ENCODE peak calls at places on chromosomes 12 and 14, in four cellular contexts. V, A, O and M are unnamed samples.

GRCh38 chr12:51341259-51342007 is 5.0 kb downstream of the CELA1 start:
- DNase-seq in V (peak; percentile 72), A (peak; percentile 20), O (peak; percentile 70), M (peak; percentile 41)

GRCh38 chr14:78172428-78172827 is 2.3 kb downstream of the NRXN3 start:
- DNase-seq in O (no peak), V (no peak), A (no peak), M (no peak)

GRCh38 chr14:85907536-85907935 is 377.6 kb downstream of the FLRT2 start:
- DNase-seq in O (peak; percentile 1), A (no peak), V (no peak), M (no peak)

GRCh38 chr14:59246566-59246965 is 58.1 kb downstream of the DAAM1 start:
- DNase-seq in V (no peak), O (no peak), A (no peak), M (no peak)

GRCh38 chr12:15772405-15773018 is 16.7 kb downstream of the EPS8 start:
- DNase-seq in O (no peak), V (no peak), A (no peak), M (no peak)

GRCh38 chr12:23770202-23770938 is 179.1 kb downstream of the SOX5 start:
- DNase-seq in V (no peak), O (no peak), A (no peak), M (no peak)

GRCh38 chr12:47267571-47267970 is 187.8 kb upstream of the AMIGO2 start:
- DNase-seq in A (no peak), O (no peak), V (no peak), M (no peak)

GRCh38 chr12:93322784-93323183 is 54.9 kb upstream of the NUDT4 start:
- DNase-seq in V (no peak), O (no peak), A (peak; percentile 35), M (no peak)

GRCh38 chr14:38004610-38004879 is 203.2 kb upstream of the SSTR1 start:
- DNase-seq in A (no peak), O (peak; percentile 5), V (no peak), M (no peak)

GRCh38 chr14:61662001-61662400 is 33.3 kb upstream of the HIF1A start:
- DNase-seq in O (no peak), V (no peak), A (no peak), M (no peak)

GRCh38 chr12:111451649-111452129 is 46.0 kb downstream of the SH2B3 start:
- DNase-seq in A (no peak), V (no peak), O (peak; percentile 23), M (no peak)